ENCODE peak calls at places on chromosomes 12 and 14, in ten cellular contexts. I is H1, F is sigmoid colon, U is transverse colon, W is HCT116, B is stomach, H is GM12878, M is HepG2, G is spleen, N is upper lobe of left lung. D is an unnamed sample.
A peak's percentile ranks its signal among the peaks of the same experiment; 100 is the strongest.

GRCh38 chr12:92859650-92860386 is 69.3 kb downstream of the EEA1 start:
- DNase-seq in I (no peak), F (no peak), U (peak; percentile 12), W (no peak), B (no peak), H (no peak), M (no peak), G (no peak), N (no peak), D (no peak)

GRCh38 chr14:59711083-59711482 is 134.5 kb upstream of the CCDC175 start:
- DNase-seq in I (no peak), F (no peak), U (no peak), W (no peak), B (no peak), H (no peak), M (no peak), G (no peak), N (no peak), D (no peak)

GRCh38 chr12:92424338-92424737 is 278.5 kb upstream of the PLEKHG7 start:
- DNase-seq in I (no peak), F (no peak), U (no peak), W (no peak), B (no peak), H (no peak), M (no peak), G (no peak), N (no peak), D (no peak)

GRCh38 chr14:42185718-42186117 is 579.0 kb downstream of the LRFN5 start:
- DNase-seq in I (no peak), F (no peak), U (no peak), W (no peak), B (no peak), H (no peak), M (no peak), G (no peak), N (no peak), D (no peak)

GRCh38 chr14:104376202-104377140 is 203.1 kb upstream of the C14orf180 start:
- DNase-seq in I (no peak), F (no peak), U (no peak), W (no peak), B (no peak), H (no peak), M (no peak), G (no peak), N (no peak), D (no peak)

GRCh38 chr12:18521461-18521860 is 216.4 kb downstream of the PLCZ1 start:
- DNase-seq in I (no peak), F (no peak), U (no peak), W (no peak), B (no peak), H (no peak), M (no peak), G (no peak), N (no peak), D (no peak)

GRCh38 chr14:28767851-28768548 is 1.4 kb downstream of the FOXG1 start:
- DNase-seq in I (peak; percentile 88), F (no peak), U (no peak), W (no peak), B (no peak), H (no peak), M (no peak), G (no peak), N (no peak), D (no peak)

GRCh38 chr12:229441-230191 is 15.7 kb upstream of the SLC6A12 start:
- DNase-seq in I (no peak), F (no peak), U (no peak), W (no peak), B (no peak), H (no peak), M (no peak), G (peak; percentile 64), N (no peak), D (no peak)

GRCh38 chr12:100672075-100672592 is 98.7 kb downstream of the GAS2L3 start:
- DNase-seq in I (peak; percentile 94), F (no peak), U (peak; percentile 15), W (no peak), B (no peak), H (no peak), M (peak; percentile 24), G (no peak), N (peak; percentile 23), D (no peak)

GRCh38 chr14:99164712-99165111 is 107.3 kb downstream of the BCL11B start:
- DNase-seq in I (no peak), F (no peak), U (no peak), W (no peak), B (peak; percentile 16), H (no peak), M (no peak), G (no peak), N (no peak), D (no peak)

GRCh38 chr12:52529846-52530245 is 9.7 kb upstream of the KRT5 start:
- DNase-seq in I (no peak), F (no peak), U (no peak), W (no peak), B (no peak), H (no peak), M (no peak), G (peak; percentile 54), N (no peak), D (no peak)

GRCh38 chr12:59500335-59500734 is 95.5 kb upstream of the SLC16A7 start:
- DNase-seq in I (no peak), F (no peak), U (no peak), W (no peak), B (no peak), H (no peak), M (no peak), G (no peak), N (no peak), D (no peak)

GRCh38 chr12:124567673-124568373 is 411 bp upstream of the NCOR2 start:
- DNase-seq in I (peak; percentile 77), F (peak; percentile 98), U (peak; percentile 92), W (no peak), B (peak; percentile 93), H (no peak), M (peak; percentile 19), G (peak; percentile 97), N (peak; percentile 94), D (peak; percentile 95)
- TF ChIP-seq POLR2AphosphoS5 in I (no peak), F (peak; percentile 72), U (peak; percentile 61), W (peak; percentile 34), B (peak; percentile 65), H (peak; percentile 43), M (no peak), G (peak; percentile 80), N (peak; percentile 75), D (peak; percentile 86)

DNA sequence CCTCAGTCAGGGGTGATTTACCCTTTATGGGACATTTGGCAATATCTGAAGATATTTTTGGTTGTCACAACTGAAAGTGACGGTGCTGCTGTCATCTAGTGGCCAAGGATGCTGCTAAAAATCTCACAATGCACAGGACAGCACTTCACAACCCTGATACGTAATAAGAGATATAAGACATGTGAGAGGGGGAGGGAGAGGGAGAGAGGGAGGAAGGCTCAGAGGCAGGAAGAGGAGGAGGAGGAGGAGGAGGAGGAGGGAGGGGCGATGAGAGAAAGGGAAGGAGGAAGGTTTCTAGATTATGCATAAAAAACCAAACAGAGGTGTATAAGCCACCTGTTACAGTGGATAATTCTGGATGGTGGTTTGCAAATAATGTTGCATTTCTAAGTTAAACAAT is 14.3 kb downstream of the MYL2 start:
- DNase-seq in I (no peak), F (no peak), U (no peak), W (no peak), B (no peak), H (peak; percentile 51), M (no peak), G (no peak), N (no peak), D (no peak)
- TF ChIP-seq POLR2A in I (no peak), F (no peak), U (no peak), W (no peak), B (no peak), H (no peak), M (no peak), G (no peak), N (no peak), D (no peak)

DNA sequence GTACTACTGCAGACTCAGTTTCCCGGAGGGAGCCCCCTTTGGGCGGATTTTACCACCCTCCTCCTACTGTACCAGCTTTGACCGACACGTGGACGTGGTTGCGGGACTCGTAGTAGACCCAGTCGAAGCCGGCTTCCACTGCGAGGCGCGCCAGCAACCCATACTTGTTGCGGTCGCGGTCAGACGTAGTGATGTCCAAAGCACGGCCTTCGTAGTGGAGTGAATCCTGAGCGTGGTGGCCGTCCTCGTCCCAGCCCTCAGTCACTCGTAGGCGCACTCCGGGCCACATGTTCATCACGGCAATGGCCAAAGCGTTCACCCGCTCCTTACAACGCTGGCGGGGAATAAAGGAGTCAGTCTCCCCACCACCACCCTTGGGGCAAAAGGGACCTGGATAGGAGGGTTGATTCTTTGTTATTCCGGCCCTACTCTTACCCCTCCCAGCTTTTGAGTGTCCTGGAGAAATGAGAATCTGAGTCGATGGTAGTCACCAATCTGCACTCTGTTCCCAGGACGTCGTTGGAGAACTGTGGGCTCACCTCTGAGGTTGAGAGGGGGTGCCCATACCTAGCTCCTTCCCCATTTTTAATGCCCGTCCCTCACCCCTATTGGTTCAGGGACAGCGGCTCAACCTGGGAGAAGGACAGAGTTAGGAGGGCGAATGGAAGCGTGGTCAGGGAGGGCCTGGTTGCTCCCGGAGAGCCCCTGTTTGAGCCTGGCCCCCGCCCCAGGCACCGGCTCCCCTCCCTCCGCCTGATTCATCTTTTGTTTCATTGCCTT is 3.4 kb downstream of the DHH start:
- DNase-seq in I (peak; percentile 63), F (no peak), U (no peak), W (no peak), B (no peak), H (no peak), M (no peak), G (peak; percentile 70), N (no peak), D (no peak)
- H3K4me3 ChIP-seq in I (peak overlapping the region; percentile 50), F (peak overlapping the region; percentile 17), U (no peak overlapping the region), W (no peak overlapping the region), B (peak overlapping the region; percentile 23), H (no peak overlapping the region), M (no peak overlapping the region), G (peak overlapping the region; percentile 22), N (peak overlapping the region; percentile 43), D (no peak overlapping the region)

DNA sequence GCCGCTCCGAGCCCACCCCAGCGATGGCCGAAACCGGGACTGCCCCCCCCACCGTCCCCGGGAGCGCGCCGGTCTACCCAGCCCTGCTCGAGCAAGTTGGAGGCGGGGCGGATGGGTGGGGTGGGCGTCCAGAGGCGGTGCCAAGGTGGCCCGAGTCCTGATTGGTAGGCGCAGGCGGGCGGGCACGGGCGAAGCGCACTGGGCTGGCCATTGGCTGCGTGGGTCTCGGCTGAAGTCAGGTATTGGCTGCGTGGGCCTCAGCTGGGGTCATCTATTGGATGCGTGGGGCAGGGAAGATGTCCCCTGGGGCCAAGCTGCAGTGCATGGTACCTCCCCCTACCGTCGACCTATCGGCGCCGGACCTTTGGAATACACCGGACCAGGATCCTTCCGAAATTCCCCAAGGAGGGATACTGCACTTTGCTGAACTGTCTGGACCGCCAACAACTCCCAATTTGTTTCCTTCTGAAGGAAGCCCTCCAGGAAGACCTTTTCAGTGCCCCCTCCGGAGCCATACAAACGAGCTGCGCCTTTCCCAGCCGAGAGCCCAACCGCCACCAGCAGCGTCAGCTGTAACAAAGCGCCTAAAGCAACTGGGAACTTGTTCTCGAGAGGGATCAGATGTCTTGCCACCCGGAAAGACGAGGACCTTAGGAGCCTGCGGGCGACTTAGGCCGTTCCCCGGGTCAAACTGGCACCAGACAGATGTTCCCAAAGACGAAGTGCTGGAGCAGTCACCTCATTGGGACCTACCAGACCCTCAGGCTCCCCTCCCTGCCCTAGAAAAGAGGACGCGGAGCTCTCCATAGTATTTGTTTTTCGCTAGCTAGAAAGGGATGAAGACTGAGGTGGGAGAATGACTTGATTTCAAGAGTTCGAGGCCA is at the start of gene HOMEZ:
- DNase-seq in I (peak; percentile 96), F (peak; percentile 100), U (peak; percentile 99), W (peak; percentile 92), B (peak; percentile 99), H (peak; percentile 95), M (peak; percentile 100), G (peak; percentile 98), N (peak; percentile 99), D (peak; percentile 99)
- TF ChIP-seq POLR2AphosphoS5 in I (no peak), F (peak; percentile 89), U (peak; percentile 83), W (peak; percentile 82), B (peak; percentile 68), H (no peak), M (peak; percentile 97), G (peak; percentile 77), N (peak; percentile 86), D (peak; percentile 92)

D was measured in prostate gland.